ENCODE peak calls at places on chromosomes 5 and 9, in four cellular contexts. One of them, this sample, is unnamed.

GRCh38 chr5:96931605-96932004 is 4.3 kb upstream of the LNPEP start:
- DNase-seq in HepG2: no peak
- DNase-seq in HCT116: no peak
- DNase-seq in SK-N-SH: no peak
- DNase-seq in this sample: no peak

GRCh38 chr9:134228649-134229048 is 64.3 kb upstream of the RNU6ATAC start:
- DNase-seq in HepG2: no peak
- DNase-seq in HCT116: no peak
- DNase-seq in SK-N-SH: no peak
- DNase-seq in this sample: no peak

GRCh38 chr5:173458819-173459218 is 130.6 kb upstream of the STC2 start:
- DNase-seq in HepG2: no peak
- DNase-seq in HCT116: no peak
- DNase-seq in SK-N-SH: no peak
- DNase-seq in this sample: no peak

GRCh38 chr5:100108883-100109282 is 426.3 kb upstream of the FAM174A start:
- DNase-seq in HepG2: no peak
- DNase-seq in HCT116: no peak
- DNase-seq in SK-N-SH: no peak
- DNase-seq in this sample: no peak

GRCh38 chr5:148786456-148786855 is 40.0 kb upstream of the ADRB2 start:
- DNase-seq in HepG2: no peak
- DNase-seq in HCT116: no peak
- DNase-seq in SK-N-SH: no peak
- DNase-seq in this sample: no peak

GRCh38 chr5:57302164-57302563 is 128.3 kb downstream of the GPBP1 start:
- DNase-seq in HepG2: peak
- DNase-seq in HCT116: peak
- DNase-seq in SK-N-SH: no peak
- DNase-seq in this sample: no peak

GRCh38 chr9:78539904-78540303 is 243.0 kb downstream of the PSAT1 start:
- DNase-seq in HepG2: no peak
- DNase-seq in HCT116: no peak
- DNase-seq in SK-N-SH: no peak
- DNase-seq in this sample: no peak

GRCh38 chr5:14251733-14252132 is 108.6 kb downstream of the TRIO start:
- DNase-seq in HepG2: no peak
- DNase-seq in HCT116: no peak
- DNase-seq in SK-N-SH: no peak
- DNase-seq in this sample: no peak

GRCh38 chr9:128116104-128117083 is 11.1 kb downstream of the PTGES2 start:
- DNase-seq in HepG2: no peak
- DNase-seq in HCT116: no peak
- DNase-seq in SK-N-SH: no peak
- DNase-seq in this sample: no peak

GRCh38 chr9:121217609-121218292 is 16.1 kb upstream of the RAB14 start:
- DNase-seq in HepG2: no peak
- DNase-seq in HCT116: no peak
- DNase-seq in SK-N-SH: no peak
- DNase-seq in this sample: peak

DNA sequence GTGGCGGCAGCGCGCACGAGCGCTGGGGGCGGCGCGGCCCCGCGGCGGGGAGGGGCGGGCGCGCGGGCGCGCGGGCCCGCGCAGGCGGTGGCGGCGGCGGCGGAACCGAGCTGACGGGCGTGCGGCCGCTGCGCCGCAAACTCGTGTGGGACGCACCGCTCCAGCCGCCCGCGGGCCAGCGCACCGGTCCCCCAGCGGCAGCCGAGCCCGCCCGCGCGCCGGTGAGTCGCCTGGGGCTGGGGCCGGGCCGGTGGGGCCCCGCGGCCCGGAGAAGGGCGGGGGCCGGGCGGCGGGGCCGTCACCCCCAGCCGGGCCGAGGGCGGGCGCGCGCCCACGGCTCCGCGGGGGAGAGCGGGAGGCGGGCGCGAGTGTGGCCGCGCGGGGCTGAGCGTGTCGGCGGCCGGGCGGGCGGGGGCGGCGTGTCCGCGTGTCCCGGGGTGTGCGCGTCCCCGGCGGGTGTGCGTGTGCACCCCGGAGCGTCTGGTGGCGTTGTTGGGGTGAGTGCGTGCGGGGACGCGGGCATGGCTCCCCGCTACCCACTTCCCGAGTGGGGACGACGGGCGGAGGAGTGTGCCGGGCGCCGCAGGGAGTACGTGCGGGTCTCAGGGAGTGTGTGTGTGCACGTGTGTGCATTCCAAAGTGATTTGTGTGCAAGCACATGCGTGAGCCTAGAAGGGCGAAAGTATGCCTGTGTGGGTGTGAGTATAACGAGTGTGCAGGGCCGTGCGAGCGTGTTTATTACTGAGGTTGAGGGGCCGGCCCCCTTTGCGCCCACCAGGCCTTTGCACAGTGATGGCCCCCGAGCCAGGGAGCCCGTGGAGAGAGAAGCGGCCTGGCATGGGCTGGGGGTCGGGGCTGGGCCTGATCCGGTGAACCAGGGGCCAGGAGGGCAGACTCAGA is at the start of gene NEK6:
- DNase-seq in HepG2: no peak
- DNase-seq in HCT116: no peak
- DNase-seq in SK-N-SH: peak
- DNase-seq in this sample: peak
- TF ChIP-seq ELF1 in HepG2: no peak
- TF ChIP-seq ELF1 in HCT116: no peak
- TF ChIP-seq ELF1 in SK-N-SH: no peak
- TF ChIP-seq ELF1 in this sample: no peak

GRCh38 chr5:124747770-124748686 is 1.6 kb upstream of the ZNF608 start:
- DNase-seq in HepG2: no peak
- DNase-seq in HCT116: no peak
- DNase-seq in SK-N-SH: no peak
- DNase-seq in this sample: no peak
- TF ChIP-seq ELF1 in HepG2: no peak
- TF ChIP-seq ELF1 in HCT116: no peak
- TF ChIP-seq ELF1 in SK-N-SH: no peak
- TF ChIP-seq ELF1 in this sample: no peak

DNA sequence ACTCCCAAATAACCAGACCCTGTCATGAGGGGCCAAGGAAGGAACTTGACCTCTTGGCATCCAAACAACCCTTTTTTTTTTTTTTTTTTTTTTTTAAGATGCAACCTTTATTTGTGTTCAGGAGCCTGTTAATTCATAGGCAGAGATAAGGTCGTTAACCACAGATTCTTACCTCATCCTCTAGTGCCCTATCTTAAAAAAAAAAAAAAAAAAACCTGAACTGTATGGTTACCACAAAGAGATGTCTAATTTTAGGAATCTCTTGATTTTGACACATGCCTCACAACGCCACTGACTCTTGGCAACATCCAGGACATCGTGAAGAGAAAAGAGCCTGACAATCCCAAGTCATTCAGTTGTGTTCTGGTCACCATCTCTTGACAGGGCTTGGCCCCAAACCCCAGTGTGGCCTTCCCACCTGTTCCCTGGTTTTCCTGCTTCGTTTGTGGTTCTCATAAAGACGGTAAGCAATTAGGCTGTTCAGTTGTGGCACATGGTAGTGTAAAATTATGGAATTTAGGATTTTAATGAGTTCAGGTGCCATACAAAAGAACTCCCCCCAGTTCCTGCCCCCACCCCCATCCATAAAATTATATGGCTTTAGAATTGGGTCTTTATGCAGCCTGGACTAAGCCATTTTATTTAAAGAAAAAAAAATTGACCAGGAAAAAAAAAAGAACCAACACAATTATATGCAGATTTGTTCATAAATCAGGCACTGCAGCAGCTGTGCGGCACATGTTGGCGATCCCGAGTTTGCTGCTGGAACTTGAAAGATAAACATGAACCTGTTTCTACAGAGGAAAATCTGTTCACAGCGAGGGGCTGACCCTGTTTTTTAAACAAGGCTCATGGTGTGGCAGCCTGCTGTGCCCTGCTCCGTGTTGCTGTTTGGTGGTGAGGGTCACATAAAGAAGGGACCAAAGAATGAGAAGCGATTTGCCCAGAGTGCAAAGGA is 267.8 kb upstream of the CLINT1 start:
- DNase-seq in HepG2: no peak
- DNase-seq in HCT116: no peak
- DNase-seq in SK-N-SH: no peak
- DNase-seq in this sample: no peak
- TF ChIP-seq ELF1 in HepG2: no peak
- TF ChIP-seq ELF1 in HCT116: no peak
- TF ChIP-seq ELF1 in SK-N-SH: no peak
- TF ChIP-seq ELF1 in this sample: no peak

DNA sequence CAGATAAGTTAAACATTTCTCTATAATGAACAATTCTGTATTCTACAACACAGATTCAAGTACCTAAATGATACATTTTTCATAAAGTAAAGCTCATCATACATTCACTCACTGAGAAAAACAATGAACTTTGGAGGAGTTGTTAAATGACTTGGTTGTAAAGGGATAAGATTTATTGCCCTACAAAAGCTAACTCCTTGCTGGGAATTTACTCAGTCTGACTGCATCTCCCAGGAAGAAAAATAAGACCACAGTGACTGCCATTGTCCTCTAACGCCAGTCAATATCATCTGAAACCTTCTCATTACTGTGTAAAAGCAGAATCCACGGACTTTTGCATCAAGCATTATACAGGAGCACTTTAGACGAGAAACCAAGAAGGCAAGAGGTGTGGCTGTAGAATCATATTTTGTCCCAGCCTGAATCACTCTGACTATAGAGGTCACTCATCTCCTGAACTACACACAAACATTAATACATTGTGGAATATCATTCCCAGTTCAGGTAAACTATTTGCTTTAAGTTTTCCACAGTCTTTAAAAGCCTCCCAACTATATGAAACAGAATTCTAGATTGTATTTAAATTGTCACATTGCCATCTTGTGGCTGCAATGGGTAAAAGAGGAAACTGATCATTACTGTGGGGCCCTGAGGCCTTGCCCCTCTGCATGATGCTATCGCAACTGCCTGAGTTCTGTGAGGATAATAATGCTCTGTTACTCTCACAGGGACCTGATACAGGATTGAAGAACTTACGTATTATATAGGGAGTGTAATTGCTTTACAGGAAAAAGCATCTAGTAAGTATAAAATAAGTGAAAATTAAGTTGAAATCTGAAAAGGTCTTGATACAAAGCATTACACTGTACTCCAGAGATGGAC is 142.9 kb downstream of the SLCO4C1 start:
- DNase-seq in HepG2: peak
- DNase-seq in HCT116: peak
- DNase-seq in SK-N-SH: peak
- DNase-seq in this sample: no peak
- TF ChIP-seq ELF1 in HepG2: no peak
- TF ChIP-seq ELF1 in HCT116: no peak
- TF ChIP-seq ELF1 in SK-N-SH: no peak
- TF ChIP-seq ELF1 in this sample: no peak

This sample was measured in K562.